ENCODE peak calls at places on chromosomes 7 and 10, in five cellular contexts. E is right lobe of liver, U is IMR-90, L is gastrocnemius medialis, F is fibroblast of the aortic adventitia. N is an unnamed sample.

GRCh38 chr7:44757311-44757710 is 8.7 kb downstream of the ZMIZ2 start:
- DNase-seq in E (no peak), U (no peak), L (no peak), F (no peak), N (no peak)

GRCh38 chr7:26293569-26294308 is 2.1 kb downstream of the SNX10 start:
- DNase-seq in E (no peak), U (no peak), L (no peak), F (no peak), N (no peak)

GRCh38 chr7:152910545-152911013 is 151.0 kb downstream of the ACTR3B start:
- DNase-seq in E (no peak), U (no peak), L (no peak), F (no peak), N (no peak)

GRCh38 chr10:80506189-80506575 is 31.5 kb upstream of the SH2D4B start:
- DNase-seq in E (no peak), U (peak), L (no peak), F (peak), N (no peak)

GRCh38 chr7:128830231-128831177 is at the start of gene FLNC:
- DNase-seq in E (peak), U (peak), L (peak), F (peak), N (no peak)

GRCh38 chr10:87546221-87546620 is 41.5 kb downstream of the MINPP1 start:
- DNase-seq in E (no peak), U (no peak), L (no peak), F (no peak), N (no peak)

GRCh38 chr7:4189151-4189570 is 492.9 kb upstream of the FOXK1 start:
- DNase-seq in E (peak), U (peak), L (peak), F (no peak), N (peak)

GRCh38 chr10:77281719-77282118 is 355.9 kb downstream of the KCNMA1 start:
- DNase-seq in E (no peak), U (no peak), L (no peak), F (no peak), N (no peak)

GRCh38 chr7:65951837-65952578 is 30.0 kb downstream of the GUSB start:
- DNase-seq in E (no peak), U (no peak), L (no peak), F (peak), N (no peak)

GRCh38 chr10:62050941-62051433 is 149.5 kb downstream of the ARID5B start:
- DNase-seq in E (no peak), U (peak), L (peak), F (peak), N (peak)

GRCh38 chr10:16183989-16184643 is 252.7 kb upstream of the PTER start:
- DNase-seq in E (no peak), U (no peak), L (no peak), F (no peak), N (no peak)

GRCh38 chr10:17504547-17505245 is 50.3 kb upstream of the ST8SIA6 start:
- DNase-seq in E (no peak), U (peak), L (no peak), F (peak), N (no peak)

GRCh38 chr7:25940086-25940906 is 211.7 kb upstream of the NFE2L3 start:
- DNase-seq in E (no peak), U (no peak), L (no peak), F (no peak), N (no peak)

GRCh38 chr10:119341236-119342016 is 134.1 kb downstream of the GRK5 start:
- DNase-seq in E (peak), U (peak), L (no peak), F (peak), N (no peak)

GRCh38 chr10:48836605-48837004 is 103.0 kb downstream of the LRRC18 start:
- DNase-seq in E (no peak), U (no peak), L (no peak), F (no peak), N (no peak)

GRCh38 chr10:77023396-77023795 is 614.2 kb downstream of the KCNMA1 start:
- DNase-seq in E (no peak), U (no peak), L (no peak), F (no peak), N (no peak)

GRCh38 chr7:151341357-151342101 is at the start of gene NUB1:
- DNase-seq in E (peak), U (peak), L (peak), F (peak), N (peak)

GRCh38 chr7:149422914-149423285 is 38.0 kb downstream of the ZNF777 start:
- DNase-seq in E (peak), U (no peak), L (no peak), F (no peak), N (no peak)

GRCh38 chr7:47596502-47597202 is 14.7 kb upstream of the TNS3 start:
- DNase-seq in E (peak), U (no peak), L (peak), F (peak), N (no peak)

GRCh38 chr7:16416289-16417282 is 4.8 kb downstream of the CRPPA start:
- DNase-seq in E (no peak), U (peak), L (no peak), F (peak), N (no peak)

GRCh38 chr10:72291019-72291532 is 17.4 kb downstream of the DDIT4 start:
- DNase-seq in E (no peak), U (no peak), L (no peak), F (no peak), N (no peak)

GRCh38 chr10:97796651-97797050 is 24.9 kb upstream of the SFRP5 start:
- DNase-seq in E (no peak), U (no peak), L (no peak), F (no peak), N (no peak)

GRCh38 chr7:57775396-57776088 is 325.6 kb downstream of the ZNF716 start:
- DNase-seq in E (no peak), U (no peak), L (no peak), F (no peak), N (no peak)

GRCh38 chr10:16566202-16566805 is 44.6 kb upstream of the C1QL3 start:
- DNase-seq in E (no peak), U (no peak), L (no peak), F (no peak), N (no peak)

GRCh38 chr10:7243139-7243538 is 167.7 kb downstream of the SFMBT2 start:
- DNase-seq in E (no peak), U (no peak), L (no peak), F (no peak), N (no peak)

GRCh38 chr10:62261666-62262065 is 7.0 kb downstream of the RTKN2 start:
- DNase-seq in E (no peak), U (peak), L (no peak), F (peak), N (no peak)

GRCh38 chr7:25844109-25844915 is 307.7 kb upstream of the NFE2L3 start:
- DNase-seq in E (no peak), U (no peak), L (no peak), F (peak), N (no peak)

GRCh38 chr7:74061840-74062539 is 21.6 kb upstream of the LIMK1 start:
- DNase-seq in E (peak), U (peak), L (peak), F (peak), N (peak)

GRCh38 chr7:84251183-84251845 is 56.7 kb upstream of the SEMA3A start:
- DNase-seq in E (no peak), U (peak), L (no peak), F (peak), N (no peak)

GRCh38 chr10:5390607-5391205 is 13.9 kb downstream of the TUBAL3 start:
- DNase-seq in E (no peak), U (no peak), L (no peak), F (no peak), N (no peak)

GRCh38 chr7:74604326-74605020 is 53.0 kb upstream of the GTF2I start:
- DNase-seq in E (peak), U (no peak), L (peak), F (no peak), N (peak)

GRCh38 chr10:47294501-47294900 is 5.5 kb upstream of the GDF10 start:
- DNase-seq in E (no peak), U (no peak), L (no peak), F (no peak), N (no peak)

GRCh38 chr10:98351831-98352402 is 63.1 kb downstream of the PYROXD2 start:
- DNase-seq in E (no peak), U (no peak), L (no peak), F (peak), N (no peak)

GRCh38 chr7:87600130-87601124 is at the start of gene ABCB1:
- DNase-seq in E (peak), U (peak), L (peak), F (peak), N (no peak)

GRCh38 chr7:106367018-106367420 is 82.2 kb upstream of the NAMPT start:
- DNase-seq in E (no peak), U (peak), L (no peak), F (peak), N (no peak)
- TF ChIP-seq CTCF in E (peak), U (peak), L (no peak), F (peak), N (no peak)

GRCh38 chr10:74827045-74827441 is 643 bp downstream of the KAT6B start:
- DNase-seq in E (no peak), U (no peak), L (no peak), F (no peak), N (peak)

GRCh38 chr10:74825371-74826141 is 844 bp upstream of the KAT6B start:
- DNase-seq in E (no peak), U (no peak), L (no peak), F (no peak), N (no peak)

GRCh38 chr10:74827694-74828093 is 1.3 kb downstream of the KAT6B start:
- DNase-seq in E (no peak), U (no peak), L (no peak), F (no peak), N (no peak)

GRCh38 chr10:74825033-74825370 is 1.4 kb upstream of the KAT6B start:
- DNase-seq in E (peak), U (no peak), L (peak), F (no peak), N (no peak)

DNA sequence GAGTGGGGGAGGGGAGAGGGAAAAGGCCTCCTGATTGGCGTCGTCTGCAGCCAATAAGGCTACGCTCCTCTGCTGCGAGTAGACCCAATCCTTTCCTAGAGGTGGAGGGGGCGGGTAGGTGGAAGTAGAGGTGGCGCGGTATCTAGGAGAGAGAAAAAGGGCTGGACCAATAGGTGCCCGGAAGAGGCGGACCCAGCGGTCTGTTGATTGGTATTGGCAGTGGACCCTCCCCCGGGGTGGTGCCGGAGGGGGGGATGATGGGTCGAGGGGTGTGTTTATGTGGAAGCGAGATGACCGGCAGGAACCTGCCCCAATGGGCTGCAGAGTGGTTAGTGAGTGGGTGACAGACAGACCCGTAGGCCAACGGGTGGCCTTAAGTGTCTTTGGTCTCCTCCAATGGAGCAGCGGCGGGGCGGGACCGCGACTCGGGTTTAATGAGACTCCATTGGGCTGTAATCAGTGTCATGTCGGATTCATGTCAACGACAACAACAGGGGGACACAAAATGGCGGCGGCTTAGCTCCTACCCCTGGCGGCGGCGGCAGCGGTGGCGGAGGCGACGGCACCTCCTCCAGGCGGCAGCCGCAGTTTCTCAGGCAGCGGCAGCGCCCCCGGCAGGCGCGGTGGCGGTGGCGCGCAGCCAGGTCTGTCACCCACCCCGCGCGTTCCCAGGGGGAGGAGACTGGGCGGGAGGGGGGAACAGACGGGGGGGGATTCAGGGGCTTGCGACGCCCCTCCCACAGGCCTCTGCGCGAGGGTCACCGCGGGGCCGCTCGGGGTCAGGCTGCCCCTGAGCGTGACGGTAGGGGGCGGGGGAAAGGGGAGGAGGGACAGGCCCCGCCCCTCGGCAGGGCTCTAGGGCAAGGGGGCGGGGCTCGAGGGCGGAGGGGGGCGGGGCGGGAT is at the start of gene KAT6B:
- DNase-seq in E (peak), U (peak), L (peak), F (peak), N (peak)
- TF ChIP-seq CTCF in E (no peak), U (peak), L (peak), F (peak), N (peak)

DNA sequence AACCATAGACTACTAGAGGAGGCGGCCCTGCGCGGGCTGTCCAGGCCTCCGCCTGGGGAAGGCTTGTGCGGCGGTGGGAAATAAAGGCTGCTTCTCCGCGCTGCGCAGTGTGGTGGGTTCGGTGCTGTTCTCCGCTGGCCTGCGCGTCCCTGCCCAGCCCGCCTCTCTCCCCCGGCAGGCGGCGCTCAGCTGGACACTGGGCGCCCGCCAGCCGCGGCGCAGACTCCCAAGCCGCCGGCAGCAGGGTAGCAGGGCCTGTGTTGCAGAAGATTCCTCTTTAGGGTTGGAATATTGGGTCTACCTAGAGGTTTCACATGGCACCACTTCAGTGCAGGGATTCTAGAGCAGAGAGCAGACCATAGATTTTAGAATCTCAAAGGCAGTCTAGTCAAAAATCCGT is 66.1 kb upstream of the ZPBP start:
- DNase-seq in E (no peak), U (no peak), L (no peak), F (no peak), N (no peak)
- TF ChIP-seq CTCF in E (no peak), U (no peak), L (no peak), F (no peak), N (no peak)

GRCh38 chr10:69786791-69787190 is 14.9 kb upstream of the COL13A1 start:
- DNase-seq in E (no peak), U (peak), L (no peak), F (peak), N (no peak)
- TF ChIP-seq CTCF in E (no peak), U (peak), L (peak), F (peak), N (peak)

GRCh38 chr10:32190890-32191491 is 134.8 kb upstream of the KIF5B start:
- DNase-seq in E (no peak), U (peak), L (no peak), F (peak), N (no peak)

GRCh38 chr10:32187686-32188085 is 131.5 kb upstream of the KIF5B start:
- DNase-seq in E (no peak), U (no peak), L (no peak), F (no peak), N (no peak)

GRCh38 chr10:32189400-32190084 is 133.3 kb upstream of the KIF5B start:
- DNase-seq in E (no peak), U (peak), L (no peak), F (peak), N (no peak)
- TF ChIP-seq CTCF in E (peak), U (peak), L (no peak), F (peak), N (no peak)

DNA sequence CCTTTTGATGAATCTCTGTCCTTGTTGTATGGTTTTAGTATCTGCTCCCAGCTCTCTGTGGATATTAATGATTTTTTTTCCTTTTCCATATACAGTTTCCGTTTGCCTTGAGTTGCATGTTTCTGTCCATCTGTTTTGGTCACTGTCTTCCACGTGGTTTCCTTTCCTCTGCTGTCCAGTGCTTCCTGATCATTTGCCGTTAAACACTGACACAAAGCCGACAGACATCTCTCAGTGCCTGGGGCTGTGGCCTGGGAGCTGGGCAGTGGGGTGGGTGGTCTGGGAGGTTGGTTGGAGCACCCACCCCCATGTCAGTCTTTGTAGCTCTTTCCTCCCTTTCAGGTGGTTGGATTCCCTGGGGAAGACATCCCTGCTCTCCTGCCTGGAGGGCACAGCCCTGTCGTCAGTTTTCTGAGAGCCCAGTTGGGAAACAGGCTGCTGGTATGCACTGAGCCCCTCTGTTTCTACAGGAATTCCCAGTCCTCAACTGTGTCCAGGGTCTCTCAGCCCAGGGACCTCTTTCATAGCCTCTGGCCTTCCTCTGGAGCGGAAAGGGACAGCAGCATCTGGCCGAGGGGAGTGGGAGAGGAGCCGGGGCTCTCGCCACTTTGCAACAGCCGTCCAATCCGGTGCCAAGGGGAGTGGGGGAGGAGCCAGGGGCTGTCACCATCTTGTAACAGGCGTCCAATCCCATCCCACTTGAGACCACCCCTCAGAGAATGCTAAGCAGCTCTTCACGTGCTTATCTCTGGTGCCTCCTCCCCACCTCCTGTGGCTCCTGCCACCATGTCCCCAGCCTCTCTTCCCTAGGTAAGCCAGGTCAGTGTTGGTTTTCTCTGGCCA is 26.7 kb upstream of the MKI67 start:
- DNase-seq in E (no peak), U (no peak), L (no peak), F (no peak), N (no peak)
- TF ChIP-seq CTCF in E (no peak), U (no peak), L (no peak), F (no peak), N (no peak)

GRCh38 chr10:67784584-67784983 is 53.4 kb downstream of the DNAJC12 start:
- DNase-seq in E (no peak), U (peak), L (no peak), F (peak), N (no peak)

GRCh38 chr10:67785098-67785497 is 52.9 kb downstream of the DNAJC12 start:
- DNase-seq in E (no peak), U (no peak), L (no peak), F (no peak), N (no peak)

GRCh38 chr10:67789769-67790168 is 48.2 kb downstream of the DNAJC12 start:
- DNase-seq in E (no peak), U (no peak), L (no peak), F (no peak), N (no peak)

GRCh38 chr10:67790534-67791408 is 47.2 kb downstream of the DNAJC12 start:
- DNase-seq in E (no peak), U (peak), L (no peak), F (peak), N (no peak)

GRCh38 chr10:67788028-67788886 is 49.7 kb downstream of the DNAJC12 start:
- DNase-seq in E (peak), U (no peak), L (peak), F (no peak), N (no peak)
- TF ChIP-seq CTCF in E (peak), U (peak), L (peak), F (peak), N (no peak)

N was measured in thoracic aorta.